ENCODE peak calls at places on chromosomes 11 and 22, in five cellular contexts. One of them, this sample, is unnamed.

GRCh38 chr11:55838452-55838851 is at the start of gene OR5D16:
- DNase-seq in astrocyte: no peak
- DNase-seq in neural progenitor cell: no peak
- DNase-seq in GM12878: no peak
- DNase-seq in fibroblast of lung: no peak
- DNase-seq in this sample: no peak

GRCh38 chr11:56783448-56784041 is 35.0 kb upstream of the OR9G4 start:
- DNase-seq in astrocyte: peak
- DNase-seq in neural progenitor cell: peak
- DNase-seq in GM12878: no peak
- DNase-seq in fibroblast of lung: peak
- DNase-seq in this sample: peak

GRCh38 chr11:121435132-121435531 is 17.0 kb upstream of the SORL1 start:
- DNase-seq in astrocyte: no peak
- DNase-seq in neural progenitor cell: no peak
- DNase-seq in GM12878: no peak
- DNase-seq in fibroblast of lung: no peak
- DNase-seq in this sample: no peak

GRCh38 chr22:45441158-45441557 is 27.7 kb downstream of the RIBC2 start:
- DNase-seq in astrocyte: no peak
- DNase-seq in neural progenitor cell: peak
- DNase-seq in GM12878: no peak
- DNase-seq in fibroblast of lung: peak
- DNase-seq in this sample: no peak

GRCh38 chr11:12249590-12250260 is 127.6 kb upstream of the PARVA start:
- DNase-seq in astrocyte: no peak
- DNase-seq in neural progenitor cell: no peak
- DNase-seq in GM12878: no peak
- DNase-seq in fibroblast of lung: no peak
- DNase-seq in this sample: no peak

GRCh38 chr11:1534682-1535081 is 37.4 kb downstream of the DUSP8 start:
- DNase-seq in astrocyte: peak
- DNase-seq in neural progenitor cell: no peak
- DNase-seq in GM12878: no peak
- DNase-seq in fibroblast of lung: no peak
- DNase-seq in this sample: no peak

GRCh38 chr22:44577391-44578114 is 79.5 kb upstream of the RTL6 start:
- DNase-seq in astrocyte: no peak
- DNase-seq in neural progenitor cell: no peak
- DNase-seq in GM12878: no peak
- DNase-seq in fibroblast of lung: no peak
- DNase-seq in this sample: no peak

GRCh38 chr11:48138222-48138621 is 78.4 kb upstream of the OR4B1 start:
- DNase-seq in astrocyte: no peak
- DNase-seq in neural progenitor cell: no peak
- DNase-seq in GM12878: no peak
- DNase-seq in fibroblast of lung: no peak
- DNase-seq in this sample: no peak

GRCh38 chr11:61955416-61956135 is 5.4 kb downstream of the BEST1 start:
- DNase-seq in astrocyte: no peak
- DNase-seq in neural progenitor cell: peak
- DNase-seq in GM12878: no peak
- DNase-seq in fibroblast of lung: no peak
- DNase-seq in this sample: no peak

GRCh38 chr11:61833478-61833877 is 5.4 kb downstream of the FADS2 start:
- DNase-seq in astrocyte: no peak
- DNase-seq in neural progenitor cell: no peak
- DNase-seq in GM12878: no peak
- DNase-seq in fibroblast of lung: no peak
- DNase-seq in this sample: no peak

GRCh38 chr22:44317163-44317455 is 4.4 kb upstream of the SHISAL1 start:
- DNase-seq in astrocyte: no peak
- DNase-seq in neural progenitor cell: no peak
- DNase-seq in GM12878: no peak
- DNase-seq in fibroblast of lung: no peak
- DNase-seq in this sample: no peak

GRCh38 chr22:47627561-47628253 is 865.3 kb downstream of the TBC1D22A start:
- DNase-seq in astrocyte: no peak
- DNase-seq in neural progenitor cell: no peak
- DNase-seq in GM12878: no peak
- DNase-seq in fibroblast of lung: peak
- DNase-seq in this sample: no peak

GRCh38 chr22:48588881-48589450 is 1238.7 kb downstream of the BRD1 start:
- DNase-seq in astrocyte: no peak
- DNase-seq in neural progenitor cell: no peak
- DNase-seq in GM12878: no peak
- DNase-seq in fibroblast of lung: no peak
- DNase-seq in this sample: no peak

GRCh38 chr11:64546176-64546575 is 44.8 kb upstream of the SLC22A12 start:
- DNase-seq in astrocyte: no peak
- DNase-seq in neural progenitor cell: no peak
- DNase-seq in GM12878: no peak
- DNase-seq in fibroblast of lung: no peak
- DNase-seq in this sample: no peak

GRCh38 chr11:125256471-125257010 is 92.0 kb downstream of the PKNOX2 start:
- DNase-seq in astrocyte: no peak
- DNase-seq in neural progenitor cell: no peak
- DNase-seq in GM12878: no peak
- DNase-seq in fibroblast of lung: no peak
- DNase-seq in this sample: no peak

GRCh38 chr11:134583397-134583990 is 171.5 kb upstream of the B3GAT1 start:
- DNase-seq in astrocyte: no peak
- DNase-seq in neural progenitor cell: no peak
- DNase-seq in GM12878: no peak
- DNase-seq in fibroblast of lung: no peak
- DNase-seq in this sample: no peak

GRCh38 chr22:26428515-26429457 is at the start of gene ASPHD2:
- DNase-seq in astrocyte: peak
- DNase-seq in neural progenitor cell: peak
- DNase-seq in GM12878: peak
- DNase-seq in fibroblast of lung: peak
- DNase-seq in this sample: no peak

GRCh38 chr22:28029201-28029948 is 110.3 kb upstream of the PITPNB start:
- DNase-seq in astrocyte: peak
- DNase-seq in neural progenitor cell: no peak
- DNase-seq in GM12878: no peak
- DNase-seq in fibroblast of lung: peak
- DNase-seq in this sample: no peak

GRCh38 chr22:25546751-25547150 is 17.7 kb upstream of the GRK3 start:
- DNase-seq in astrocyte: no peak
- DNase-seq in neural progenitor cell: no peak
- DNase-seq in GM12878: no peak
- DNase-seq in fibroblast of lung: no peak
- DNase-seq in this sample: no peak

GRCh38 chr11:113282898-113283297 is 31.5 kb upstream of the TTC12 start:
- DNase-seq in astrocyte: no peak
- DNase-seq in neural progenitor cell: no peak
- DNase-seq in GM12878: no peak
- DNase-seq in fibroblast of lung: no peak
- DNase-seq in this sample: no peak

GRCh38 chr11:82733444-82734119 is at the start of gene FAM181B:
- DNase-seq in astrocyte: no peak
- DNase-seq in neural progenitor cell: peak
- DNase-seq in GM12878: no peak
- DNase-seq in fibroblast of lung: peak
- DNase-seq in this sample: peak
- H3K9ac ChIP-seq in astrocyte: no peak
- H3K9ac ChIP-seq in neural progenitor cell: no peak
- H3K9ac ChIP-seq in GM12878: no peak
- H3K9ac ChIP-seq in fibroblast of lung: no peak
- H3K9ac ChIP-seq in this sample: peak

GRCh38 chr22:30607300-30607930 is 441 bp downstream of the TCN2 start:
- DNase-seq in astrocyte: no peak
- DNase-seq in neural progenitor cell: peak
- DNase-seq in GM12878: no peak
- DNase-seq in fibroblast of lung: no peak
- DNase-seq in this sample: no peak

GRCh38 chr22:30604723-30605122 is 2.3 kb upstream of the TCN2 start:
- DNase-seq in astrocyte: no peak
- DNase-seq in neural progenitor cell: no peak
- DNase-seq in GM12878: no peak
- DNase-seq in fibroblast of lung: no peak
- DNase-seq in this sample: no peak

GRCh38 chr22:30606455-30607299 is at the start of gene TCN2:
- DNase-seq in astrocyte: peak
- DNase-seq in neural progenitor cell: peak
- DNase-seq in GM12878: no peak
- DNase-seq in fibroblast of lung: peak
- DNase-seq in this sample: no peak

GRCh38 chr22:30607939-30608338 is 965 bp downstream of the TCN2 start:
- DNase-seq in astrocyte: no peak
- DNase-seq in neural progenitor cell: no peak
- DNase-seq in GM12878: no peak
- DNase-seq in fibroblast of lung: no peak
- DNase-seq in this sample: no peak

DNA sequence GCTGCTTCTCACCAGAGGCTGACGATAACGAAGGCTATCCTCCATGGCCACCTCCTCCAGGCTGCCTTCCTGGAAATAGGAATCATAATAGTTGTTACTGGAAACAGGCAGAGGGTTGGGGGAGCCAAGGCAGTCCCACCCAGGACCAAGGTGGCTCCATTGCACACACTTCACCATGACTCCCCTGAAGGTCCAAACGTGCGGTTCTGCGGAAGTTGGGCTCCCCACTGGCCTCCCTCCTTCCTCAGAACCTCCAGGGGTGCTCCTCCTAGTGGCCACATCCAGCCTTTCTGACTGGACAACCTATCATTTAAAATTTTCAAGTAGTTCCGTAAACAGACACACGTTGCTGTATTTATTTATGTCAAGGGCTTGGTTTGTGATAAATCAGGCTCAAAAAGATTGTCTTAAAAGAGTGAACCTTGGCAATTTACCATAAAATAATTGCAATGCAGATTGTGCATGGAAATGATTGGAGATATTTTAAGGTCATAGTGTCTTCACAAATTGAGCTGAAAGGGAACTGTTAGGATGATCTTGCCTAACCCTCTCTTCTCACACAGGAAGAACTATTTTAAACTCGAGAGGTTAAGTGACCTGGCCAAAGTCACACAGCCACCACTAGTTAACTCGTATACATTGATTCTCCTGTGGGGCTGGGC is 1.4 kb upstream of the TCN2 start:
- DNase-seq in astrocyte: peak
- DNase-seq in neural progenitor cell: peak
- DNase-seq in GM12878: no peak
- DNase-seq in fibroblast of lung: peak
- DNase-seq in this sample: no peak
- TF ChIP-seq EZH2 in astrocyte: no peak
- TF ChIP-seq EZH2 in neural progenitor cell: no peak
- TF ChIP-seq EZH2 in GM12878: no peak
- TF ChIP-seq EZH2 in fibroblast of lung: no peak
- TF ChIP-seq EZH2 in this sample: no peak

GRCh38 chr22:36252754-36253522 is at the start of gene APOL1:
- DNase-seq in astrocyte: no peak
- DNase-seq in neural progenitor cell: no peak
- DNase-seq in GM12878: peak
- DNase-seq in fibroblast of lung: peak
- DNase-seq in this sample: no peak
- H3K4me3 ChIP-seq in astrocyte: no peak
- H3K4me3 ChIP-seq in neural progenitor cell: no peak
- H3K4me3 ChIP-seq in GM12878: peak
- H3K4me3 ChIP-seq in fibroblast of lung: peak
- H3K4me3 ChIP-seq in this sample: no peak

GRCh38 chr11:18720811-18721575 is 5.0 kb downstream of the IGSF22 start:
- DNase-seq in astrocyte: peak
- DNase-seq in neural progenitor cell: peak
- DNase-seq in GM12878: no peak
- DNase-seq in fibroblast of lung: peak
- DNase-seq in this sample: no peak
- H3K9ac ChIP-seq in astrocyte: peak
- H3K9ac ChIP-seq in neural progenitor cell: no peak
- H3K9ac ChIP-seq in GM12878: peak
- H3K9ac ChIP-seq in fibroblast of lung: no peak
- H3K9ac ChIP-seq in this sample: peak

GRCh38 chr22:38927033-38927789 is 30.2 kb upstream of the APOBEC3A start:
- DNase-seq in astrocyte: peak
- DNase-seq in neural progenitor cell: peak
- DNase-seq in GM12878: peak
- DNase-seq in fibroblast of lung: peak
- DNase-seq in this sample: no peak
- TF ChIP-seq EZH2 in astrocyte: no peak
- TF ChIP-seq EZH2 in neural progenitor cell: no peak
- TF ChIP-seq EZH2 in GM12878: no peak
- TF ChIP-seq EZH2 in fibroblast of lung: no peak
- TF ChIP-seq EZH2 in this sample: no peak

DNA sequence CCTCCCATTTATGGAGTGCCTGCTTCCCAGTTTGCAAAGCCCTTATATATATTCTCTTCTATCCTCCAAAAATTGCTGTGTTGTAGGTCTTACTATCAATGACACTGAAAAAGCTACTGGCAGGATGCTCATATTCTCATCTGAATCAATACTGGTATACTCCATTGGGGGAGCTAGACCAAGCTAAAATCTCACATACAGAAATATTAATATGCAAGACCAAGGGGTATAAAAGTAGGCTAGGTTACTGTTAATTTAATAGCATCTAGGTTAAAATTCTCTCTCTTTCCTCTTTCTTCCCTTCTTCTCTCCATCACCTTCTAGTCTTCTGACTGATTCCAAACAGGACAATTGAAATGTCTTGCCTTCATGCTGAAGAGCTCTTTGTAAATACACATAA is 17.1 kb upstream of the BDNF start:
- DNase-seq in astrocyte: no peak
- DNase-seq in neural progenitor cell: no peak
- DNase-seq in GM12878: no peak
- DNase-seq in fibroblast of lung: peak
- DNase-seq in this sample: no peak
- H3K4me3 ChIP-seq in astrocyte: peak
- H3K4me3 ChIP-seq in neural progenitor cell: peak
- H3K4me3 ChIP-seq in GM12878: no peak
- H3K4me3 ChIP-seq in fibroblast of lung: no peak
- H3K4me3 ChIP-seq in this sample: no peak

GRCh38 chr11:76243648-76244285 is 37.5 kb upstream of the WNT11 start:
- DNase-seq in astrocyte: no peak
- DNase-seq in neural progenitor cell: no peak
- DNase-seq in GM12878: no peak
- DNase-seq in fibroblast of lung: no peak
- DNase-seq in this sample: no peak
- H3K9ac ChIP-seq in astrocyte: no peak
- H3K9ac ChIP-seq in neural progenitor cell: no peak
- H3K9ac ChIP-seq in GM12878: no peak
- H3K9ac ChIP-seq in fibroblast of lung: no peak
- H3K9ac ChIP-seq in this sample: no peak